ENCODE peak calls at places on chromosomes 12 and 14, in ten cellular contexts. Y is HepG2, B is breast epithelium, V is transverse colon, L is suprapubic skin, D is SK-N-SH, G is prostate gland, Z is sigmoid colon, J is upper lobe of left lung, E is stomach. I is an unnamed sample. For H3K9me3, the result is how much of the 10 kb centered on the place peaks cover.

GRCh38 chr12:129064201-129064881 is 211.1 kb downstream of the GLT1D1 start:
- DNase-seq in Y (no peak), B (no peak), V (no peak), L (no peak), D (no peak), G (no peak), Z (no peak), J (no peak), E (no peak), I (no peak)

GRCh38 chr14:81565441-81566290 is 32.0 kb upstream of the SEL1L start:
- DNase-seq in Y (peak), B (no peak), V (no peak), L (no peak), D (no peak), G (no peak), Z (no peak), J (no peak), E (no peak), I (no peak)

GRCh38 chr14:70148911-70149675 is 39.7 kb downstream of the SLC8A3 start:
- DNase-seq in Y (no peak), B (no peak), V (no peak), L (no peak), D (peak), G (no peak), Z (no peak), J (no peak), E (no peak), I (no peak)

GRCh38 chr12:117580718-117581062 is 219.3 kb upstream of the NOS1 start:
- DNase-seq in Y (no peak), B (no peak), V (peak), L (peak), D (peak), G (no peak), Z (peak), J (no peak), E (no peak), I (no peak)

GRCh38 chr14:83294941-83295340 is 1761.3 kb upstream of the SEL1L start:
- DNase-seq in Y (no peak), B (no peak), V (no peak), L (no peak), D (no peak), G (no peak), Z (no peak), J (no peak), E (no peak), I (no peak)

GRCh38 chr14:33642641-33643342 is 308.1 kb downstream of the EGLN3 start:
- DNase-seq in Y (no peak), B (no peak), V (no peak), L (no peak), D (no peak), G (no peak), Z (no peak), J (no peak), E (no peak), I (no peak)

GRCh38 chr14:91744068-91744480 is 12.2 kb upstream of the CATSPERB start:
- DNase-seq in Y (no peak), B (no peak), V (peak), L (no peak), D (no peak), G (no peak), Z (no peak), J (peak), E (peak), I (no peak)

GRCh38 chr14:69505338-69506240 is 21.1 kb downstream of the PLEKHD1 start:
- DNase-seq in Y (peak), B (no peak), V (no peak), L (no peak), D (no peak), G (no peak), Z (no peak), J (peak), E (no peak), I (peak)

GRCh38 chr12:77943466-77943865 is 112.8 kb downstream of the NAV3 start:
- DNase-seq in Y (no peak), B (no peak), V (no peak), L (no peak), D (no peak), G (peak), Z (no peak), J (no peak), E (no peak), I (no peak)

GRCh38 chr12:92551853-92552397 is 150.9 kb upstream of the PLEKHG7 start:
- DNase-seq in Y (no peak), B (no peak), V (no peak), L (no peak), D (no peak), G (no peak), Z (no peak), J (no peak), E (no peak), I (no peak)

GRCh38 chr14:22570132-22570949 is 18.7 kb downstream of the DAD1 start:
- DNase-seq in Y (peak), B (no peak), V (peak), L (peak), D (peak), G (peak), Z (peak), J (peak), E (peak), I (no peak)

GRCh38 chr12:321606-322326 is 59.1 kb upstream of the SLC6A13 start:
- DNase-seq in Y (peak), B (no peak), V (no peak), L (no peak), D (no peak), G (peak), Z (no peak), J (no peak), E (no peak), I (no peak)

GRCh38 chr12:29565727-29566126 is 68.2 kb upstream of the OVCH1 start:
- DNase-seq in Y (no peak), B (no peak), V (no peak), L (no peak), D (no peak), G (peak), Z (no peak), J (no peak), E (no peak), I (no peak)

GRCh38 chr12:179131-179884 is 34.6 kb downstream of the SLC6A12 start:
- DNase-seq in Y (no peak), B (no peak), V (no peak), L (no peak), D (no peak), G (no peak), Z (no peak), J (no peak), E (no peak), I (no peak)

GRCh38 chr14:89445252-89445973 is 28.4 kb upstream of the FOXN3 start:
- DNase-seq in Y (no peak), B (no peak), V (no peak), L (no peak), D (no peak), G (no peak), Z (peak), J (no peak), E (no peak), I (no peak)
- H3K27ac ChIP-seq in Y (no peak), B (no peak), V (no peak), L (no peak), D (no peak), G (no peak), Z (no peak), J (no peak), E (no peak), I (peak)

DNA sequence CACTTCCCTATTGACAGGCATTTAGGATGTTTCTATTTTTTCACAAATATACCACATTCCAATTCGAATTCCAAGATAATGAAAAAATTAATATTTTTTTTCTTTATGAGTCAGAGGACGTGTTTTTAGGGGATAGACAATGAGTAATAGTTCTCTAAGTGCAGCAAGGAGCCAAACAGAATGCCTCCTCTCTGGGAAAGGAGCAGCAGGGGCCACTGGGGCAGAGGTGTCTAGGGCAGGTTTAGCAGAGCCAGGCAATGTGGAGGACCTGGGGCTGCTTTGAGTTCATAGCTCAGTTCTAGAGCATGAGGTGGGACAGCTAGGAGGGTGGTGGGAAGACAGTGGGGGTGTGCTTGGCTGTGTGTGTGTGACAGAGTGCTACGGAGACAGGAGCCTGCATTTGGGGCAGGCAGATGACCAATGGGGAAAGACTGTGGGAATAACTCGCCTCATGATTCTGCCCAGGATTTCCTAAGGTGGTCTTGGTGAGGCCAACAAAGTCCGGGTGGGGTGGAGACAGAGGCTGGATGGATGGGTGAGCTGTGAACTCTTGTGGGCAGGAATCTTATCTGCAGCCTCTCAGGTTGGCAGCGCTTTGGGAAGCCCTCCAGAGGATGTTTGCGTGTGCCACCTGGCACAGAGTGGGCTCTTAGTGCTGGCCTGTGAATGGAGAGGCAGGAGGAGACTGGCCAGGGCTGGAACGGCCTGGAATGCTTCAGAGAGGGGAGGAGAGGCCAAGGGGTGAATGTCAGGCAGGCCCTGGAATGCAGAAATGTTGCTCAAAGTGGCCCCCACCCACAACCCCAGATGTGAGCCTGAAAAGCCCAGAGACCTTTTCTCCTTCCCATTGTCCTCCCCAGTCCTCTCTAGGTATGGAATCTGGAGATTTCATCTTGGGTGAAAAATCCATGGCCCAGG is 2.4 kb upstream of the KRT7 start:
- DNase-seq in Y (no peak), B (peak), V (no peak), L (no peak), D (peak), G (no peak), Z (peak), J (peak), E (no peak), I (peak)
- TF ChIP-seq POLR2AphosphoS5 in Y (no peak), B (no peak), V (no peak), L (no peak), D (peak), G (peak), Z (no peak), J (peak), E (no peak), I (no peak)

GRCh38 chr12:34334953-34335743 is 312.9 kb downstream of the ALG10 start:
- DNase-seq in Y (no peak), B (no peak), V (no peak), L (no peak), D (no peak), G (no peak), Z (no peak), J (no peak), E (no peak), I (no peak)

GRCh38 chr12:34335819-34336262 is 313.5 kb downstream of the ALG10 start:
- DNase-seq in Y (no peak), B (no peak), V (no peak), L (no peak), D (no peak), G (no peak), Z (no peak), J (no peak), E (no peak), I (no peak)

GRCh38 chr12:34334538-34334937 is 312.2 kb downstream of the ALG10 start:
- DNase-seq in Y (no peak), B (no peak), V (no peak), L (no peak), D (no peak), G (no peak), Z (no peak), J (no peak), E (no peak), I (no peak)

GRCh38 chr12:34336619-34337465 is 314.5 kb downstream of the ALG10 start:
- DNase-seq in Y (no peak), B (no peak), V (no peak), L (no peak), D (peak), G (no peak), Z (no peak), J (no peak), E (no peak), I (no peak)

DNA sequence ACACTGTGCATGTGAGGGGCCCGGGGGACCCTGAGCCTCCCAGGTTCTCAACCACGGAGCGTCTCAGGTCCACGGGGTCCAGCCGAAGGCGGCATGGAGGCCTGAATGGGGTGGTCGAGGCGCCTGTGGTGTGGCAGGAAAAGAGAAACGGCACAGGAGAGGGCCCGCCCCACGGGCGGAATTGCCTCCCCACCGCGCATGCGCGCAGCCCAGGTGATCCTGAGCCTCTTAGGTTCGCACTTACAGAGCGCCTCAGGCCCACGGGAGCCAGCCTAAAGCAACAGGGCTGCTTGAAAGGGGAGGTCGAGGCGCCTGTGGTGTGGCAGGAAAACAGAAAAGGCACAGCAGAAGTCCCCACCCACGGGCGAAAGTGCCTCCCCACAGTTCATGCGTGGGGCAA is 311.0 kb downstream of the ALG10 start:
- DNase-seq in Y (no peak), B (no peak), V (no peak), L (no peak), D (no peak), G (no peak), Z (no peak), J (no peak), E (no peak), I (no peak)
- H3K9me3 ChIP-seq in Y (under half), B (half or more), V (under half), L (under half), D (under half), G (under half), Z (under half), J (under half), E (under half), I (under half)

DNA sequence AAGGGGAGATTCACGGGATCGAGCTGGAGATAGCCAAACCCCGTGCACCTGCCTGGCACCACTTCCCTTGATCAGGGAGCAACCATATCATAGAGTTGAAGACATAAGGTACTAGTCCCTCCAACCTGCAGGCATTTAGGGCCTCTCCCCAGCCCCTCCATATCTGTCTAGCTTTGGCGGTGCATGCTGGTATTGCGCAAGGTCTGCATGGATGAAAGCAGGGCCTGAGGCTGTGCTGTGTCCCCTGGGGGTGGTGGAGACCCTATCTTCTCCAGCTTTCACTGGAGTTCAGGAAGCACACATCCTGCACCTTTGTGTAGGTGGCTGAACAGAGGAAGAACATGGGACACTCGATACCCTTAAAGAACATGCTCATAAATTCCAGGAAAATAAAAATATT is 46.9 kb downstream of the KCTD10 start:
- DNase-seq in Y (no peak), B (no peak), V (no peak), L (no peak), D (no peak), G (no peak), Z (no peak), J (no peak), E (no peak), I (no peak)
- H3K27ac ChIP-seq in Y (no peak), B (no peak), V (no peak), L (no peak), D (no peak), G (no peak), Z (no peak), J (no peak), E (no peak), I (no peak)

DNA sequence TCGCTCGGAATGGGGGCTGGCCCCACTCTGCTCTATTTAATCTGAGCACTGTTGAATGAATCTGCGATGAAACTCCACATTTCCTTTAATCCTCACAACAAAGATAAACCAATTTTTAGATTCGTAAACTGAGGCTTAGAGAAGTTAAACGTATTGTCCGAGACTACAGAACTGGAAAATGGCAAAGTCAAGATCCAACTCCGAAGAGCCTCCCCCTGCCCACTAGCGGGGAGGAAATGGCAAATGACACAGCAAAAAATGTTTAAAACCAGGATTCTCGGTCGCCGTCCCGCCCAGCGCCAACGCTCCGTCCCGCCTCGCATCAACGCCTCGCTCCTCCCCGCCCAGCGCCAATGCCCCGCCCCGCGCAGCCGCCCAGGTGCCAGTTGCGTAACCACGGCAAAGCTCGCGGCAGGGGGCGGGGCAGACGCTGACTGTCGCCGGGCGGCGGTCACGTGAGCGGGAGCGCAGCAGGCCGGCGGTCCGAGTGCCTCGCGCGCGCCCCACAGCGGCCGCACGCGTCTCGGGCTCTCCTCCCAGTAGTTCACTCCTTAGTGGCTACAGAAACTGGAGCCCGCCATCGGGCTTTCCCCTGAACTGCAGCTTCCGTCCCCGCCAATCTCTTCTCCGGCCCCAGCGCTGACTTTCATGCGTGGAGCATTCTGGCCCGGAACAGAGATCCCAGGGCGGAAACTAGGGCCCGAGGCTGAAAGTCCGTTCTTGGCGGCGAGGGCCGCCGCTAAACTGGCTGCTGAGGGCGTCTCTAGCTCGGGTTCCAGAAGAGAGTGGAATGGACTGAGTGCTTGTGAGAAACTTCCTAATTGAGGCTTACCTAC is 13.6 kb upstream of the LRRC23 start:
- DNase-seq in Y (peak), B (peak), V (peak), L (peak), D (peak), G (peak), Z (peak), J (peak), E (peak), I (peak)
- TF ChIP-seq POLR2AphosphoS5 in Y (peak), B (peak), V (peak), L (peak), D (peak), G (peak), Z (peak), J (peak), E (peak), I (peak)

DNA sequence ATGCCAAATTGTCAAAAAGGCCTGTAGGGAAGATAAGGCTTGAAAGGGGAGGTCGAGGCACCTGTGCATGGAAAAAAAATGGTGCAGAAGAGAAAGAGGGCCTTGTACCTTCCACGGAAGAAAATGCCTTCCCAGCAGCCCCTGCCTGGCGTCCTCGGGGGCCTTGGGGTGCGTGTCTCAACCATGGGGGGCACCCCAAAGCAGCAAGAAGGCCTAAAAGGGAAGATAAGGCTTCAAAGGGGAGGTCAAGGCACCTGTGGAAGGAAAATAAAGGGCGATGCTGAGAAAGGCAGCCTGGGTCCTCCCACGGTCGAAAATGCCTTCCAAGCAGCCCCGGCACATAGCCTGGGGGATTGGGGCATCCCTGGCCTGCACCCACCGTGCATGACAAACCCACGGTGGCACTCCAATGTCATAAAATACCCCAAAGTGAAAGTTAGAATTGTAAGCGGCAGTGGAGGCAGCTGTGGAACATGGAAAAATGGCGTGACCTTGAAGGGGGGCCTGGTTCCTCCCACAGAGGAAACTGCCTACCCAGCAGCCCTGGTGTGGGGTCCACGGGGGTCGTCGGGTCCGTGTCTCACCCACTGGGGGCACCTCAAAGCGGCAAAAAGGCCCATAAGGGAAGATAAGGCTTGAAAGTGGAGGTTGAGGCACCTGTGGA is 275.0 kb downstream of the ALG10 start:
- DNase-seq in Y (no peak), B (peak), V (no peak), L (peak), D (no peak), G (no peak), Z (peak), J (no peak), E (no peak), I (peak)
- H3K9me3 ChIP-seq in Y (under half), B (half or more), V (under half), L (under half), D (under half), G (under half), Z (under half), J (under half), E (under half), I (half or more)

DNA sequence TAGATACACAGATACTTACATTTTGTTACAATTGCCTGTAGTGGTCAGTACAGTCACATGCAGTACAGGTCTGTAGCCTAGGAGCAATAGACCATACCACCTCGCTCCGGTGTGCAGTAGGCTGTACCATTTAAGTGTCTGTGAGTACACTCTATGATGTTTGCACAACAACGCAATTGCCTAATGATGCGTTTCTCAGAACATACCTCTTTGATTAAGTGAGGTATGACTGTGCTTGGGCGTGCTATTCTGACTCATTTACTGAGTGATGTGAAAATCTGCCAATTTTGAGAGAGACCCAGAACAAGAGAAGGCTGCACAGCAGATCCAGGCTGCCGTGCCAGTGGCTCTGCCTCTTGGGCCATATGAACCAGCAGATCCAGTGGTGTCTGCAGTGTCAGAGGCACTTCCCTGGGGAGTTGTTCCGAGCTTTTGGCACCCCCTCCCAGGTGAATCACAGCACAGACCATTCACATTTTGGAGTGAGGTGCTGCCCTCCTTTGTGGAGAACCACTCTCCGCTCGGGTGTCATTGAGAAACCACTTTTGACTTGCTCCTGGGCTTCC is 20.4 kb downstream of the DLK1 start:
- DNase-seq in Y (peak), B (peak), V (no peak), L (no peak), D (no peak), G (no peak), Z (peak), J (peak), E (no peak), I (peak)
- H3K27ac ChIP-seq in Y (no peak), B (no peak), V (no peak), L (peak), D (no peak), G (no peak), Z (no peak), J (peak), E (no peak), I (no peak)

GRCh38 chr12:109052415-109053323 is at the start of gene USP30:
- DNase-seq in Y (peak), B (peak), V (peak), L (peak), D (peak), G (peak), Z (peak), J (peak), E (peak), I (peak)
- TF ChIP-seq POLR2AphosphoS5 in Y (peak), B (peak), V (peak), L (peak), D (peak), G (peak), Z (peak), J (peak), E (peak), I (peak)

I was measured in spleen.